ENCODE peak calls at places on chromosomes 13 and 19, in five cellular contexts. One of them, this sample, is unnamed.

GRCh38 chr13:95485045-95485517 is 67.4 kb upstream of the CLDN10 start:
- DNase-seq in HFF-Myc: no peak
- DNase-seq in fibroblast of mammary gland: peak; percentile 21
- DNase-seq in A673: peak; percentile 49
- DNase-seq in cardiac muscle cell: peak; percentile 58
- DNase-seq in this sample: peak; percentile 27

GRCh38 chr19:45275370-45275971 is 24.4 kb downstream of the MARK4 start:
- DNase-seq in HFF-Myc: peak; percentile 52
- DNase-seq in fibroblast of mammary gland: no peak
- DNase-seq in A673: peak; percentile 87
- DNase-seq in cardiac muscle cell: peak; percentile 31
- DNase-seq in this sample: no peak

GRCh38 chr13:75541287-75541686 is 3.6 kb upstream of the COMMD6 start:
- DNase-seq in HFF-Myc: no peak
- DNase-seq in fibroblast of mammary gland: peak; percentile 45
- DNase-seq in A673: no peak
- DNase-seq in cardiac muscle cell: no peak
- DNase-seq in this sample: no peak

GRCh38 chr19:49546825-49547565 is 19.2 kb downstream of the RCN3 start:
- DNase-seq in HFF-Myc: peak; percentile 95
- DNase-seq in fibroblast of mammary gland: peak; percentile 93
- DNase-seq in A673: peak; percentile 95
- DNase-seq in cardiac muscle cell: peak; percentile 93
- DNase-seq in this sample: peak; percentile 99

GRCh38 chr13:44810067-44810840 is 179.0 kb downstream of the NUFIP1 start:
- DNase-seq in HFF-Myc: no peak
- DNase-seq in fibroblast of mammary gland: no peak
- DNase-seq in A673: peak; percentile 23
- DNase-seq in cardiac muscle cell: peak; percentile 61
- DNase-seq in this sample: peak; percentile 37

GRCh38 chr19:35848919-35849505 is 3.3 kb downstream of the NPHS1 start:
- DNase-seq in HFF-Myc: no peak
- DNase-seq in fibroblast of mammary gland: no peak
- DNase-seq in A673: no peak
- DNase-seq in cardiac muscle cell: no peak
- DNase-seq in this sample: no peak

GRCh38 chr13:96223231-96223630 is 133.3 kb downstream of the HS6ST3 start:
- DNase-seq in HFF-Myc: no peak
- DNase-seq in fibroblast of mammary gland: no peak
- DNase-seq in A673: no peak
- DNase-seq in cardiac muscle cell: no peak
- DNase-seq in this sample: no peak

GRCh38 chr13:45121421-45121820 is 1.1 kb downstream of the GTF2F2 start:
- DNase-seq in HFF-Myc: no peak
- DNase-seq in fibroblast of mammary gland: peak; percentile 49
- DNase-seq in A673: peak; percentile 48
- DNase-seq in cardiac muscle cell: peak; percentile 40
- DNase-seq in this sample: peak; percentile 30

GRCh38 chr19:6451583-6452222 is 7.9 kb downstream of the SLC25A23 start:
- DNase-seq in HFF-Myc: no peak
- DNase-seq in fibroblast of mammary gland: no peak
- DNase-seq in A673: no peak
- DNase-seq in cardiac muscle cell: no peak
- DNase-seq in this sample: no peak

GRCh38 chr13:86974251-86974994 is 696.7 kb upstream of the SLITRK5 start:
- DNase-seq in HFF-Myc: no peak
- DNase-seq in fibroblast of mammary gland: no peak
- DNase-seq in A673: no peak
- DNase-seq in cardiac muscle cell: no peak
- DNase-seq in this sample: no peak

GRCh38 chr13:36453518-36453917 is 21.2 kb downstream of the CCNA1 start:
- DNase-seq in HFF-Myc: no peak
- DNase-seq in fibroblast of mammary gland: peak; percentile 38
- DNase-seq in A673: peak; percentile 72
- DNase-seq in cardiac muscle cell: peak; percentile 52
- DNase-seq in this sample: peak; percentile 15
- TF ChIP-seq CTCF in HFF-Myc: peak; percentile 16
- TF ChIP-seq CTCF in fibroblast of mammary gland: peak; percentile 37
- TF ChIP-seq CTCF in A673: peak; percentile 71
- TF ChIP-seq CTCF in cardiac muscle cell: peak; percentile 41
- TF ChIP-seq CTCF in this sample: peak; percentile 50

DNA sequence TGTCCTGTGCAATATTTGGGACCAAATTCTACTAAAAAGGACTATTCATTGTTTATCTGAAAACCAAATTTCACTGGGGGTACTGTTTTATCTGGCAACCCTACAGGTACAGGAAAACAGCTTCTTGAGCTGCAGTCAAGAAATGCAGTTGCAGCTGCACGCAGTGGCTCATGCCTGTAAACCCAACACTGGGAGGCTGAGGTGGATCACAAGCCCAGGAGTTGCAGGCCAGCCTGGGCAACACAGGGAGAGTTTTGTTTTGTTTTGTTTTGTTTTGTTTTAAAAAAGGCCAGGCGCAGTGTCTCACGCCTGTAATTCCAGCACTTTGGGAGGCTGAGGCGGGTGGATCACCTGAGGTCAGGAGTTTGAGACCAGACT is 11.6 kb upstream of the ZSCAN1 start:
- DNase-seq in HFF-Myc: no peak
- DNase-seq in fibroblast of mammary gland: no peak
- DNase-seq in A673: no peak
- DNase-seq in cardiac muscle cell: no peak
- DNase-seq in this sample: no peak
- TF ChIP-seq CTCF in HFF-Myc: no peak
- TF ChIP-seq CTCF in fibroblast of mammary gland: no peak
- TF ChIP-seq CTCF in A673: no peak
- TF ChIP-seq CTCF in cardiac muscle cell: no peak
- TF ChIP-seq CTCF in this sample: no peak

GRCh38 chr13:48055712-48056111 is 18.2 kb downstream of the NUDT15 start:
- DNase-seq in HFF-Myc: no peak
- DNase-seq in fibroblast of mammary gland: no peak
- DNase-seq in A673: no peak
- DNase-seq in cardiac muscle cell: no peak
- DNase-seq in this sample: no peak

GRCh38 chr13:48054601-48055000 is 17.1 kb downstream of the NUDT15 start:
- DNase-seq in HFF-Myc: no peak
- DNase-seq in fibroblast of mammary gland: no peak
- DNase-seq in A673: no peak
- DNase-seq in cardiac muscle cell: no peak
- DNase-seq in this sample: no peak

GRCh38 chr13:48050550-48050949 is 13.0 kb downstream of the NUDT15 start:
- DNase-seq in HFF-Myc: no peak
- DNase-seq in fibroblast of mammary gland: no peak
- DNase-seq in A673: no peak
- DNase-seq in cardiac muscle cell: no peak
- DNase-seq in this sample: no peak
- TF ChIP-seq CTCF in HFF-Myc: no peak
- TF ChIP-seq CTCF in fibroblast of mammary gland: no peak
- TF ChIP-seq CTCF in A673: no peak
- TF ChIP-seq CTCF in cardiac muscle cell: no peak
- TF ChIP-seq CTCF in this sample: no peak

GRCh38 chr19:18769989-18770528 is 21.0 kb downstream of the COMP start:
- DNase-seq in HFF-Myc: no peak
- DNase-seq in fibroblast of mammary gland: no peak
- DNase-seq in A673: no peak
- DNase-seq in cardiac muscle cell: no peak
- DNase-seq in this sample: no peak

GRCh38 chr19:18772620-18773587 is 18.2 kb downstream of the COMP start:
- DNase-seq in HFF-Myc: no peak
- DNase-seq in fibroblast of mammary gland: no peak
- DNase-seq in A673: no peak
- DNase-seq in cardiac muscle cell: no peak
- DNase-seq in this sample: peak; percentile 72

GRCh38 chr19:18773682-18774081 is 17.4 kb downstream of the COMP start:
- DNase-seq in HFF-Myc: no peak
- DNase-seq in fibroblast of mammary gland: no peak
- DNase-seq in A673: no peak
- DNase-seq in cardiac muscle cell: no peak
- DNase-seq in this sample: no peak

GRCh38 chr19:18770663-18771327 is 20.3 kb downstream of the COMP start:
- DNase-seq in HFF-Myc: no peak
- DNase-seq in fibroblast of mammary gland: no peak
- DNase-seq in A673: no peak
- DNase-seq in cardiac muscle cell: no peak
- DNase-seq in this sample: no peak

GRCh38 chr19:18771328-18772242 is 19.5 kb downstream of the COMP start:
- DNase-seq in HFF-Myc: no peak
- DNase-seq in fibroblast of mammary gland: no peak
- DNase-seq in A673: peak; percentile 54
- DNase-seq in cardiac muscle cell: no peak
- DNase-seq in this sample: peak; percentile 23
- TF ChIP-seq CTCF in HFF-Myc: peak; percentile 44
- TF ChIP-seq CTCF in fibroblast of mammary gland: peak; percentile 11
- TF ChIP-seq CTCF in A673: peak; percentile 65
- TF ChIP-seq CTCF in cardiac muscle cell: peak; percentile 31
- TF ChIP-seq CTCF in this sample: peak; percentile 43

DNA sequence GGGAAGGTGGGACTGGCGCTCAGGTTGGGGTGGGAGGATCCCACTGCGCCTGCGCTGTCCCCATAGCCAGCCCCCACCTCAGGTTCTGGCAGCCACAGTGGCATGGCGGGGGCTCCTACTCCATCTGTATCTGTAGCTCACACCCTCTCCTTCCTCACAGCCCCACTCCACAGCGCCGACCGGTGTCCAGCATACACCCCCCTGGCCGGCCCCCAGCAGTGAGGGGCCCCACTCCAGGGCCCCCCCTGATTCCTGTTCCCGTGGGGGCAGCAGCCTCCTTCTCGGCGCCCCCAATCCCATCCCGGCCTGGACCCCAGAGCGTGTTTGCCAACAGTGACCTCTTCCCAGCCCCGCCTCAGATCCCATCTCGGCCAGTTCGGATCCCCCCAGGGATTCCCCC is 6.0 kb downstream of the TMED1 start:
- DNase-seq in HFF-Myc: no peak
- DNase-seq in fibroblast of mammary gland: no peak
- DNase-seq in A673: no peak
- DNase-seq in cardiac muscle cell: no peak
- DNase-seq in this sample: no peak
- TF ChIP-seq CTCF in HFF-Myc: no peak
- TF ChIP-seq CTCF in fibroblast of mammary gland: no peak
- TF ChIP-seq CTCF in A673: no peak
- TF ChIP-seq CTCF in cardiac muscle cell: no peak
- TF ChIP-seq CTCF in this sample: no peak

GRCh38 chr19:1605236-1606137 is at the start of gene UQCR11:
- DNase-seq in HFF-Myc: peak; percentile 91
- DNase-seq in fibroblast of mammary gland: peak; percentile 95
- DNase-seq in A673: peak; percentile 97
- DNase-seq in cardiac muscle cell: peak; percentile 97
- DNase-seq in this sample: peak; percentile 84
- TF ChIP-seq CTCF in HFF-Myc: peak; percentile 54
- TF ChIP-seq CTCF in fibroblast of mammary gland: peak; percentile 56
- TF ChIP-seq CTCF in A673: peak; percentile 70
- TF ChIP-seq CTCF in cardiac muscle cell: peak; percentile 68
- TF ChIP-seq CTCF in this sample: peak; percentile 50